ENCODE peak calls at places on chromosomes 3 and 15, in eight cellular contexts. Y, C, I, N, E, F, G and D are unnamed samples.

GRCh38 chr15:57555270-57555669 is 36.4 kb upstream of the MYZAP start:
- DNase-seq in F (no peak), I (no peak), G (peak; percentile 34), E (no peak), C (peak; percentile 34), N (no peak), Y (no peak), D (no peak)

GRCh38 chr3:119637679-119638525 is 22.5 kb downstream of the POPDC2 start:
- DNase-seq in I (peak; percentile 90), C (peak; percentile 76), Y (peak; percentile 87), F (no peak), E (no peak), N (peak; percentile 89), G (peak; percentile 80), D (no peak)

GRCh38 chr3:36647423-36647853 is 116.9 kb downstream of the DCLK3 start:
- DNase-seq in N (peak; percentile 20), E (no peak), C (peak; percentile 23), G (no peak), Y (no peak), F (no peak), I (no peak), D (no peak)

GRCh38 chr15:26771168-26771916 is 1.5 kb downstream of the GABRB3 start:
- DNase-seq in N (no peak), F (no peak), I (peak; percentile 13), E (no peak), C (no peak), Y (no peak), G (peak; percentile 32), D (no peak)

GRCh38 chr3:186668426-186668825 is 2.6 kb downstream of the HRG start:
- DNase-seq in E (no peak), I (no peak), G (no peak), N (no peak), Y (no peak), C (no peak), F (no peak), D (no peak)

GRCh38 chr15:43911235-43911661 is 84.4 kb downstream of the WDR76 start:
- DNase-seq in E (no peak), N (peak; percentile 98), G (peak; percentile 84), F (no peak), I (peak; percentile 93), C (peak; percentile 99), Y (peak; percentile 88), D (no peak)

GRCh38 chr15:40282870-40283614 is at the start of gene ANKRD63:
- DNase-seq in I (peak; percentile 20), N (peak; percentile 19), Y (no peak), E (no peak), C (no peak), F (no peak), G (peak; percentile 66), D (no peak)

GRCh38 chr15:43920815-43921214 is 94.0 kb downstream of the WDR76 start:
- DNase-seq in E (no peak), G (no peak), I (no peak), C (no peak), F (no peak), N (no peak), Y (no peak), D (no peak)

GRCh38 chr3:153484842-153485241 is 322.8 kb downstream of the RAP2B start:
- DNase-seq in N (no peak), F (no peak), E (no peak), I (no peak), Y (no peak), C (no peak), G (no peak), D (no peak)

GRCh38 chr15:85011210-85011571 is 29.5 kb downstream of the PDE8A start:
- DNase-seq in I (no peak), E (no peak), N (no peak), G (no peak), F (no peak), Y (no peak), C (no peak), D (no peak)

GRCh38 chr3:43732747-43733425 is 42.1 kb downstream of the ABHD5 start:
- DNase-seq in C (no peak), E (no peak), Y (no peak), F (no peak), G (no peak), I (no peak), N (no peak), D (no peak)

GRCh38 chr3:184466413-184466960 is 86.6 kb downstream of the CHRD start:
- DNase-seq in C (no peak), G (peak; percentile 74), Y (no peak), F (no peak), N (no peak), E (no peak), I (no peak), D (no peak)

GRCh38 chr3:192986399-192986798 is 68.7 kb upstream of the MB21D2 start:
- DNase-seq in F (no peak), G (no peak), C (no peak), I (peak; percentile 10), Y (no peak), N (no peak), E (no peak), D (no peak)

GRCh38 chr15:57747206-57747605 is 40.7 kb downstream of the POLR2M start:
- DNase-seq in G (peak; percentile 47), I (no peak), N (no peak), Y (no peak), E (no peak), F (no peak), C (no peak), D (no peak)

GRCh38 chr15:46309914-46310313 is 675.1 kb downstream of the SQOR start:
- DNase-seq in N (no peak), Y (no peak), I (no peak), G (no peak), C (no peak), E (no peak), F (no peak), D (no peak)

GRCh38 chr3:187051724-187052364 is 87.5 kb downstream of the RPL39L start:
- DNase-seq in I (no peak), G (no peak), Y (no peak), N (no peak), C (no peak), F (no peak), E (no peak), D (no peak)

GRCh38 chr3:53023072-53023823 is 22.6 kb downstream of the SFMBT1 start:
- DNase-seq in E (no peak), G (no peak), C (no peak), N (peak; percentile 20), I (no peak), F (no peak), Y (no peak), D (no peak)

GRCh38 chr3:31909455-31909854 is 71.6 kb downstream of the OSBPL10 start:
- DNase-seq in Y (no peak), C (no peak), I (no peak), F (no peak), E (no peak), G (no peak), N (no peak), D (no peak)

GRCh38 chr3:64355473-64355872 is 130.2 kb upstream of the PRICKLE2 start:
- DNase-seq in Y (no peak), E (no peak), G (peak; percentile 53), C (no peak), F (no peak), N (peak; percentile 59), I (peak; percentile 10), D (no peak)

GRCh38 chr3:99468918-99469317 is 169.5 kb upstream of the COL8A1 start:
- DNase-seq in G (no peak), C (no peak), F (no peak), Y (no peak), E (no peak), N (no peak), I (peak; percentile 9), D (no peak)

GRCh38 chr3:99114565-99115291 is 213.2 kb upstream of the DCBLD2 start:
- DNase-seq in F (no peak), N (peak; percentile 77), C (no peak), E (no peak), I (peak; percentile 72), G (peak; percentile 18), Y (no peak), D (no peak)

GRCh38 chr3:176867681-176868663 is 329.3 kb downstream of the TBL1XR1 start:
- DNase-seq in F (no peak), I (peak; percentile 47), E (no peak), N (no peak), Y (no peak), C (no peak), G (no peak), D (no peak)

GRCh38 chr3:153290278-153291015 is 128.4 kb downstream of the RAP2B start:
- DNase-seq in Y (no peak), E (no peak), F (no peak), C (no peak), G (no peak), I (peak; percentile 57), N (no peak), D (no peak)

GRCh38 chr3:13191016-13191415 is 117.8 kb upstream of the IQSEC1 start:
- DNase-seq in N (no peak), E (no peak), Y (no peak), I (no peak), F (no peak), C (no peak), G (no peak), D (no peak)

GRCh38 chr3:178947738-178948137 is 123.9 kb downstream of the ZMAT3 start:
- DNase-seq in C (no peak), Y (no peak), F (no peak), G (no peak), I (no peak), E (no peak), N (no peak), D (no peak)